ENCODE peak calls at places on chromosomes 16 and 17, in six cellular contexts. Y is keratinocyte, L is left ventricle myocardium inferior, I is HFF-Myc, O is ovary, T is Peyer's patch. X is an unnamed sample.

GRCh38 chr17:50922107-50922506 is 56.0 kb upstream of the TOB1 start:
- DNase-seq in Y (no peak), L (no peak), I (no peak), O (no peak), T (no peak), X (no peak)

GRCh38 chr17:71441098-71441497 is 679.7 kb upstream of the SOX9 start:
- DNase-seq in Y (peak; percentile 81), L (no peak), I (peak; percentile 72), O (no peak), T (no peak), X (peak; percentile 96)

GRCh38 chr16:11806721-11807120 is 9.7 kb upstream of the ZC3H7A start:
- DNase-seq in Y (no peak), L (no peak), I (no peak), O (no peak), T (no peak), X (no peak)

GRCh38 chr16:19710991-19711545 is 7.0 kb downstream of the KNOP1 start:
- DNase-seq in Y (no peak), L (no peak), I (no peak), O (no peak), T (no peak), X (no peak)

GRCh38 chr16:68644715-68645493 is at the start of gene CDH3:
- DNase-seq in Y (peak; percentile 80), L (no peak), I (no peak), O (peak; percentile 75), T (no peak), X (no peak)

GRCh38 chr17:12928736-12929135 is 89.1 kb downstream of the ELAC2 start:
- DNase-seq in Y (no peak), L (no peak), I (no peak), O (no peak), T (no peak), X (no peak)

GRCh38 chr17:55531053-55531728 is 19.9 kb upstream of the SMIM36 start:
- DNase-seq in Y (no peak), L (no peak), I (no peak), O (no peak), T (no peak), X (no peak)

GRCh38 chr16:569445-570254 is at the start of gene PIGQ:
- DNase-seq in Y (no peak), L (peak; percentile 71), I (no peak), O (peak; percentile 84), T (peak; percentile 66), X (no peak)

GRCh38 chr17:64084086-64084939 is 45.6 kb downstream of the ERN1 start:
- DNase-seq in Y (no peak), L (no peak), I (no peak), O (no peak), T (no peak), X (no peak)

GRCh38 chr17:28086519-28086918 is 44.0 kb downstream of the NLK start:
- DNase-seq in Y (no peak), L (no peak), I (no peak), O (no peak), T (no peak), X (no peak)

GRCh38 chr16:75502916-75503605 is 7.8 kb upstream of the CHST6 start:
- DNase-seq in Y (no peak), L (no peak), I (no peak), O (no peak), T (no peak), X (no peak)

GRCh38 chr16:69366431-69366830 is 14.8 kb upstream of the TMED6 start:
- DNase-seq in Y (no peak), L (no peak), I (no peak), O (no peak), T (no peak), X (no peak)

GRCh38 chr17:74922694-74923537 is at the start of gene USH1G:
- DNase-seq in Y (no peak), L (no peak), I (no peak), O (no peak), T (no peak), X (no peak)
- H3K4me3 ChIP-seq in Y (peak within 1 kb of the TSS; percentile 34), L (peak within 1 kb of the TSS; percentile 53), I (no peak within 1 kb of the TSS), O (peak within 1 kb of the TSS; percentile 31), T (peak within 1 kb of the TSS; percentile 41), X (peak within 1 kb of the TSS; percentile 40)

GRCh38 chr16:50498756-50499155 is 49.4 kb upstream of the NKD1 start:
- DNase-seq in Y (no peak), L (no peak), I (no peak), O (no peak), T (no peak), X (no peak)
- TF ChIP-seq CTCF in Y (no peak), L (no peak), I (no peak), O (no peak), T (no peak), X (no peak)

GRCh38 chr17:69608808-69609494 is 194.5 kb downstream of the MAP2K6 start:
- DNase-seq in Y (peak; percentile 21), L (no peak), I (peak; percentile 82), O (no peak), T (no peak), X (peak; percentile 71)

GRCh38 chr17:69605571-69605970 is 191.1 kb downstream of the MAP2K6 start:
- DNase-seq in Y (no peak), L (no peak), I (no peak), O (no peak), T (no peak), X (no peak)

GRCh38 chr17:69608114-69608513 is 193.6 kb downstream of the MAP2K6 start:
- DNase-seq in Y (no peak), L (no peak), I (no peak), O (no peak), T (no peak), X (no peak)

GRCh38 chr17:69607162-69607834 is 192.8 kb downstream of the MAP2K6 start:
- DNase-seq in Y (peak; percentile 17), L (peak; percentile 77), I (peak; percentile 79), O (peak; percentile 72), T (peak; percentile 31), X (no peak)

DNA sequence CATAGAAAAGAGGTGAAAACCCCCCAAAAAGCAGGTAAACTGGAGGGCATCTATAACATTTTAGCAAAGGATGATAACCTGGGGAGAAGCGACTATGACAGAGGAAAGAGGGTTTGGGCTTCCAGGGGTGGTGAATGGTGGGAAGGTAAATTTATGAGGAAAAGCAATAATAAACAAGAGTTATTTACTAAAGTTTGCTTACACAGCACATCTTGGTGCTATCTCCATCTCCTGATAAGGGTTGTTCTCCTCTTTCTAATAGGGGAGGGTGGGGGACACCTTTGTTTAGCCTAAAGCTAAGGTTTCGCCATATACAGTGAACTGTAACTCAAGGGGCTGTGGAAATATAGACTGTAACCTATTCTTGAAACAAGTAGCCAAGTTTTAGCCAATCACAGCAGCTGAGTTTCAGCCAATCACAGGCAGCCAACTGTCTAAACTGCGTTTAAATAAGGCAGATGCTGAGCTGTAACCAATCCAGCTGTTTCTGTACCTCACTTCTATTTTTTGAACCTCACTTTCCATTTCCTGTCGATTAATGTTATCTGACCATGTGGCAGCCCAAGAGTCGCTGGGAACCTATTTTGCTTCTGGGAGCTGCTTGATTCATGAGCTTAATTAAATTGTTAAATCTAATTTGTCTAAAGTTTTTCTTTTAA is 191.8 kb downstream of the MAP2K6 start:
- DNase-seq in Y (no peak), L (no peak), I (no peak), O (no peak), T (no peak), X (no peak)
- H3K4me3 ChIP-seq in Y (no peak overlapping the region), L (no peak overlapping the region), I (no peak overlapping the region), O (no peak overlapping the region), T (no peak overlapping the region), X (no peak overlapping the region)

GRCh38 chr16:82049484-82049883 is 14.4 kb downstream of the HSD17B2 start:
- DNase-seq in Y (no peak), L (no peak), I (no peak), O (no peak), T (no peak), X (no peak)

GRCh38 chr16:82050506-82050905 is 15.5 kb downstream of the HSD17B2 start:
- DNase-seq in Y (no peak), L (no peak), I (no peak), O (no peak), T (no peak), X (no peak)

GRCh38 chr16:82055117-82055516 is 20.1 kb downstream of the HSD17B2 start:
- DNase-seq in Y (no peak), L (no peak), I (no peak), O (no peak), T (no peak), X (no peak)

GRCh38 chr16:82050909-82051357 is 15.9 kb downstream of the HSD17B2 start:
- DNase-seq in Y (no peak), L (no peak), I (no peak), O (no peak), T (no peak), X (no peak)

GRCh38 chr16:82051656-82052055 is 16.6 kb downstream of the HSD17B2 start:
- DNase-seq in Y (no peak), L (no peak), I (no peak), O (no peak), T (no peak), X (no peak)
- TF ChIP-seq CTCF in Y (no peak), L (no peak), I (no peak), O (no peak), T (no peak), X (no peak)

GRCh38 chr16:27917953-27918352 is 145.6 kb downstream of the GSG1L start:
- DNase-seq in Y (no peak), L (no peak), I (no peak), O (no peak), T (no peak), X (no peak)
- H3K4me3 ChIP-seq in Y (no peak overlapping the region), L (no peak overlapping the region), I (no peak overlapping the region), O (no peak overlapping the region), T (no peak overlapping the region), X (no peak overlapping the region)

DNA sequence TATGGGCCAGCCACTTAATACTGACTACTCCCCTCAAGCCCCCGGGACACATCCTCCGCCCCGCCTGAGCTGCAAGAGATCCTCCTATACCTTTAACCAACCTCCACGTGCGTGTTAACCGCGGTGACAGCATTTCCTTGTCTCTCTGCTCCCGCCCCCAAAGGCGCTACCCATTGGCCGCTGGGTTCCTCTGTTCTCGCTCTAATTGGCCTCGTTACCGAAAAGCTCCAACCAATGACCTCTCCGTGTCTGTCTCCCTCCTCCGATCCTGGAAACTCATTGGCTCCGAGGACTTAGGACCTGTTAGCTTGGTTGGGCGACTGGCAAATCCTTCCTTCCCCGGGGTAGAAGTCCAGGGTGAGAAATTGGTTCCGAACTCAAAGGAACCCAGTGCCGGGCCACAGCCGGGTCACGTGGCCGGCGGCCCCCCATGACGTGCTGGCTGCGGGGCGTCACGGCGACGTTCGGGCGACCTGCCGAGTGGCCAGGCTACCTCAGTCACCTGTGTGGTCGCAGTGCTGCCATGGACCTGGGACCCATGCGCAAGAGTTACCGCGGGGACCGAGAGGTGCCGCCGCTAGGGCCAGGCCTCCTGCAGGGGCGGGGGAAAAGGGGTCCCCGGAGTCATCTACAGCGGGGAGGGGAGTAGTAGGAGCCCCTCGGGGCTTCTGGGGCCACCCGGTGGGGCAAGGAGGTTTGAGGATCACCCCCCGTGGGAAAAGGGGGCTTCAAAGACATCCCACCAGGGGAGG is at the start of gene PNPO:
- DNase-seq in Y (peak; percentile 92), L (peak; percentile 92), I (peak; percentile 100), O (peak; percentile 86), T (peak; percentile 96), X (peak; percentile 96)
- TF ChIP-seq CTCF in Y (no peak), L (no peak), I (no peak), O (no peak), T (peak; percentile 43), X (peak; percentile 26)

GRCh38 chr16:10181196-10182162 is 749 bp downstream of the GRIN2A start:
- DNase-seq in Y (peak; percentile 17), L (peak; percentile 52), I (no peak), O (peak; percentile 48), T (no peak), X (no peak)
- H3K4me3 ChIP-seq in Y (no peak overlapping the region), L (peak overlapping the region; percentile 61), I (no peak overlapping the region), O (peak overlapping the region; percentile 3), T (peak overlapping the region; percentile 29), X (no peak overlapping the region)

GRCh38 chr16:10261077-10261476 is 78.8 kb upstream of the GRIN2A start:
- DNase-seq in Y (no peak), L (no peak), I (no peak), O (no peak), T (no peak), X (no peak)
- TF ChIP-seq CTCF in Y (no peak), L (no peak), I (no peak), O (no peak), T (no peak), X (no peak)

X was measured in epithelial cell of proximal tubule.